ENCODE peak calls at places on chromosomes 3 and 15, in nine cellular contexts. One of them, this sample, is unnamed.

GRCh38 chr3:152105446-152105845 is 163.3 kb upstream of the MBNL1 start:
- DNase-seq in IMR-90: peak
- DNase-seq in GM06990: no peak
- DNase-seq in upper lobe of left lung: no peak
- DNase-seq in tibial nerve: no peak
- DNase-seq in brain microvascular endothelial cell: no peak
- DNase-seq in GM12864: no peak
- DNase-seq in HFF-Myc: no peak
- DNase-seq in fibroblast of the aortic adventitia: peak
- DNase-seq in this sample: no peak

GRCh38 chr15:92625297-92625980 is 30.1 kb downstream of the FAM174B start:
- DNase-seq in HFF-Myc: no peak
- DNase-seq in brain microvascular endothelial cell: peak
- DNase-seq in GM12864: peak
- DNase-seq in IMR-90: peak
- DNase-seq in GM06990: peak
- DNase-seq in upper lobe of left lung: no peak
- DNase-seq in tibial nerve: no peak
- DNase-seq in fibroblast of the aortic adventitia: no peak
- DNase-seq in this sample: no peak

GRCh38 chr3:79521221-79521848 is 246.5 kb downstream of the ROBO1 start:
- DNase-seq in GM06990: no peak
- DNase-seq in brain microvascular endothelial cell: peak
- DNase-seq in upper lobe of left lung: no peak
- DNase-seq in IMR-90: peak
- DNase-seq in tibial nerve: no peak
- DNase-seq in fibroblast of the aortic adventitia: peak
- DNase-seq in HFF-Myc: peak
- DNase-seq in GM12864: no peak
- DNase-seq in this sample: peak

GRCh38 chr15:48730506-48730905 is 80.4 kb downstream of the CEP152 start:
- DNase-seq in tibial nerve: no peak
- DNase-seq in fibroblast of the aortic adventitia: no peak
- DNase-seq in upper lobe of left lung: no peak
- DNase-seq in GM12864: no peak
- DNase-seq in GM06990: no peak
- DNase-seq in brain microvascular endothelial cell: no peak
- DNase-seq in HFF-Myc: no peak
- DNase-seq in IMR-90: no peak
- DNase-seq in this sample: no peak

GRCh38 chr3:72238836-72239235 is 453.9 kb upstream of the PROK2 start:
- DNase-seq in HFF-Myc: no peak
- DNase-seq in IMR-90: no peak
- DNase-seq in fibroblast of the aortic adventitia: no peak
- DNase-seq in GM12864: no peak
- DNase-seq in GM06990: no peak
- DNase-seq in tibial nerve: no peak
- DNase-seq in brain microvascular endothelial cell: no peak
- DNase-seq in upper lobe of left lung: no peak
- DNase-seq in this sample: no peak

GRCh38 chr3:88957751-88958452 is 149.5 kb upstream of the EPHA3 start:
- DNase-seq in brain microvascular endothelial cell: peak
- DNase-seq in upper lobe of left lung: no peak
- DNase-seq in IMR-90: peak
- DNase-seq in HFF-Myc: peak
- DNase-seq in GM12864: no peak
- DNase-seq in GM06990: no peak
- DNase-seq in tibial nerve: no peak
- DNase-seq in fibroblast of the aortic adventitia: peak
- DNase-seq in this sample: no peak

GRCh38 chr15:82177291-82178010 is 85.1 kb downstream of the EFL1 start:
- DNase-seq in GM06990: no peak
- DNase-seq in brain microvascular endothelial cell: peak
- DNase-seq in HFF-Myc: peak
- DNase-seq in fibroblast of the aortic adventitia: peak
- DNase-seq in IMR-90: peak
- DNase-seq in tibial nerve: no peak
- DNase-seq in upper lobe of left lung: no peak
- DNase-seq in GM12864: no peak
- DNase-seq in this sample: no peak

GRCh38 chr15:87743557-87743956 is 513.0 kb downstream of the NTRK3 start:
- DNase-seq in upper lobe of left lung: no peak
- DNase-seq in tibial nerve: no peak
- DNase-seq in GM12864: no peak
- DNase-seq in fibroblast of the aortic adventitia: peak
- DNase-seq in GM06990: no peak
- DNase-seq in HFF-Myc: no peak
- DNase-seq in IMR-90: peak
- DNase-seq in brain microvascular endothelial cell: no peak
- DNase-seq in this sample: no peak

GRCh38 chr15:63322541-63322940 is 45.1 kb downstream of the APH1B start:
- DNase-seq in GM12864: no peak
- DNase-seq in GM06990: no peak
- DNase-seq in IMR-90: peak
- DNase-seq in HFF-Myc: no peak
- DNase-seq in fibroblast of the aortic adventitia: peak
- DNase-seq in tibial nerve: peak
- DNase-seq in upper lobe of left lung: no peak
- DNase-seq in brain microvascular endothelial cell: peak
- DNase-seq in this sample: peak

GRCh38 chr3:13588971-13589370 is 40.0 kb downstream of the FBLN2 start:
- DNase-seq in HFF-Myc: no peak
- DNase-seq in brain microvascular endothelial cell: no peak
- DNase-seq in fibroblast of the aortic adventitia: no peak
- DNase-seq in tibial nerve: no peak
- DNase-seq in upper lobe of left lung: no peak
- DNase-seq in GM06990: no peak
- DNase-seq in IMR-90: no peak
- DNase-seq in GM12864: no peak
- DNase-seq in this sample: no peak

GRCh38 chr15:84108725-84109124 is 126.8 kb upstream of the GOLGA6L4 start:
- DNase-seq in fibroblast of the aortic adventitia: peak
- DNase-seq in GM06990: no peak
- DNase-seq in IMR-90: peak
- DNase-seq in tibial nerve: no peak
- DNase-seq in HFF-Myc: no peak
- DNase-seq in brain microvascular endothelial cell: no peak
- DNase-seq in GM12864: no peak
- DNase-seq in upper lobe of left lung: no peak
- DNase-seq in this sample: no peak

GRCh38 chr3:29494305-29495036 is 213.6 kb downstream of the RBMS3 start:
- DNase-seq in GM12864: no peak
- DNase-seq in HFF-Myc: peak
- DNase-seq in upper lobe of left lung: no peak
- DNase-seq in IMR-90: peak
- DNase-seq in brain microvascular endothelial cell: no peak
- DNase-seq in fibroblast of the aortic adventitia: peak
- DNase-seq in GM06990: no peak
- DNase-seq in tibial nerve: no peak
- DNase-seq in this sample: no peak
- H3K4me3 ChIP-seq in GM12864: no peak
- H3K4me3 ChIP-seq in HFF-Myc: no peak
- H3K4me3 ChIP-seq in upper lobe of left lung: no peak
- H3K4me3 ChIP-seq in IMR-90: no peak
- H3K4me3 ChIP-seq in brain microvascular endothelial cell: no peak
- H3K4me3 ChIP-seq in fibroblast of the aortic adventitia: no peak
- H3K4me3 ChIP-seq in GM06990: no peak
- H3K4me3 ChIP-seq in tibial nerve: no peak
- H3K4me3 ChIP-seq in this sample: no peak

DNA sequence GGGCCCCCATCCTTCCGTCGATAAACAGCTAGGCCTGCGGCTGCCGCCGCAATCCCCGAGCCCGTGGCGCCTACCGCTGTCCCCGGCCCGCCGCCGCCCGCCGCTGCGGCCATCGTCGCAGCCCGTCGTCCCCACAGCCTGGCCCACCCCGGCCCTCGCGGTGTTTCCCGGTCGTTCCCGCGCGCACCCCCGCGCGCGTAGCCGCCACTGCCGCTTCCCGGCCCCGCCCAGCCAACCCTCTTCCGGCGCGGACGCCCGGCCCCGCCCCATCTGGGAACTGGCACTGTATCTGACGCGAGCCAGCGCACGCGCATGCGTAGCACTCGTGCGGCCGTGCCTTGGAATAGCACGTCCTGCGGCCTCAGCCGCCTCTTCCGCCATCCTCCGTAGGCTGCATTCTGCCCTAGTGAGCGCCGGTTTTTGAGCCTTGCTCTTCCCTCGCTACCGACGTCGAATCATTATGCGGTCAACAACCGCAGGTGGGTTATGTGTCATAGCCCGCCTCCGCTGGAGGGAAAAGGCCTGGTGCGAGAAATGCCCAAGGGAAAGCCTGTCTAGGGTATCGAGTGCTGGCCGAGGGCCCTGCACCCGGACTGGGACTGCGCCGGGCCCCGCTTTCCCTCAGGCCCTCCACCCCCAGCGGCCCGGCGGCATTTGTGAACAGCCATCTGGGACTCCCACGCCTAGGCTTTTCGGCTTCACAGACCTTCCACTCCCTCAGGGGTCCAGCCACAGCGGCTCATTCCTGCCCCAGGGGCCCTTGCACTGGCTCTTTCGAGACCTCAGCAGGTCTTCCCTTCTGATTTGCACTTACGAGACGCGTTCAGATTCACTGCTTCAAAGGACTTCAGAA is at the start of gene SMARCC1:
- DNase-seq in tibial nerve: peak
- DNase-seq in HFF-Myc: peak
- DNase-seq in brain microvascular endothelial cell: peak
- DNase-seq in fibroblast of the aortic adventitia: peak
- DNase-seq in GM12864: peak
- DNase-seq in IMR-90: peak
- DNase-seq in upper lobe of left lung: peak
- DNase-seq in GM06990: peak
- DNase-seq in this sample: peak
- TF ChIP-seq CTCF in tibial nerve: peak
- TF ChIP-seq CTCF in HFF-Myc: no peak
- TF ChIP-seq CTCF in brain microvascular endothelial cell: no peak
- TF ChIP-seq CTCF in fibroblast of the aortic adventitia: peak
- TF ChIP-seq CTCF in GM12864: no peak
- TF ChIP-seq CTCF in IMR-90: no peak
- TF ChIP-seq CTCF in upper lobe of left lung: peak
- TF ChIP-seq CTCF in GM06990: no peak
- TF ChIP-seq CTCF in this sample: no peak

DNA sequence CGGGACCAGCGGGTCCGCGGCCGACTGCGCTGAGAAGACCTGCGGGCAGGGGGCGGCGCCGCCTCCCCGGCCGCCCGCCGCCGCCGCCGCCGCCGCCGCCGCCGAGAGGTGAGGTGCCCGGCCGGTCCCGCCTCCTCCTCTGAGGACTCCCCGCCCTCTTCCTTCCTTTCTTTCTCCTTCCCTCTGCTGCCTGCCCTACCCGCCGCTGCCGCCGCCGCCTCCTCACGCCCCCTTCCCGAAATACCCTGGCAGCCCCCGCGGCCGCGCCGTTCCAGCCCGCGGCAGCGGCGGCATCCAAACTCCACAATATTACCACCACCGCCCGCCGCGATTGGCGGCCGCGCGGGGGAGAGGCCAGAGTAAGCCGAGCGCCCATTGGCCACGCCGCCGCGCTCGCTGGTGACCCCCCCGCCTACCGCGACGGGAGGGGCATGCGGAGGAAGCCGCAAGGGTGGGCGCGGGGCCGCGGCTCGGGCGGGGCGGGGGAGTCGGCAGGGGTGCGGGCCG is 61.8 kb upstream of the ANKRD28 start:
- DNase-seq in tibial nerve: peak
- DNase-seq in HFF-Myc: peak
- DNase-seq in fibroblast of the aortic adventitia: peak
- DNase-seq in IMR-90: peak
- DNase-seq in upper lobe of left lung: peak
- DNase-seq in brain microvascular endothelial cell: peak
- DNase-seq in GM12864: peak
- DNase-seq in GM06990: peak
- DNase-seq in this sample: peak
- H3K4me3 ChIP-seq in tibial nerve: peak
- H3K4me3 ChIP-seq in HFF-Myc: peak
- H3K4me3 ChIP-seq in fibroblast of the aortic adventitia: peak
- H3K4me3 ChIP-seq in IMR-90: peak
- H3K4me3 ChIP-seq in upper lobe of left lung: peak
- H3K4me3 ChIP-seq in brain microvascular endothelial cell: peak
- H3K4me3 ChIP-seq in GM12864: peak
- H3K4me3 ChIP-seq in GM06990: peak
- H3K4me3 ChIP-seq in this sample: peak

GRCh38 chr15:45401665-45402161 is 23.4 kb upstream of the GATM start:
- DNase-seq in brain microvascular endothelial cell: no peak
- DNase-seq in GM06990: no peak
- DNase-seq in HFF-Myc: no peak
- DNase-seq in IMR-90: no peak
- DNase-seq in fibroblast of the aortic adventitia: no peak
- DNase-seq in upper lobe of left lung: no peak
- DNase-seq in GM12864: no peak
- DNase-seq in tibial nerve: no peak
- DNase-seq in this sample: no peak

GRCh38 chr15:45397116-45397665 is 18.8 kb upstream of the GATM start:
- DNase-seq in GM12864: no peak
- DNase-seq in upper lobe of left lung: no peak
- DNase-seq in GM06990: no peak
- DNase-seq in fibroblast of the aortic adventitia: no peak
- DNase-seq in IMR-90: no peak
- DNase-seq in tibial nerve: no peak
- DNase-seq in brain microvascular endothelial cell: no peak
- DNase-seq in HFF-Myc: no peak
- DNase-seq in this sample: no peak

GRCh38 chr15:45402162-45402954 is 24.0 kb upstream of the GATM start:
- DNase-seq in GM12864: peak
- DNase-seq in IMR-90: peak
- DNase-seq in HFF-Myc: peak
- DNase-seq in upper lobe of left lung: peak
- DNase-seq in GM06990: peak
- DNase-seq in fibroblast of the aortic adventitia: peak
- DNase-seq in tibial nerve: peak
- DNase-seq in brain microvascular endothelial cell: peak
- DNase-seq in this sample: peak

GRCh38 chr15:45402955-45403892 is 24.9 kb upstream of the GATM start:
- DNase-seq in tibial nerve: no peak
- DNase-seq in fibroblast of the aortic adventitia: peak
- DNase-seq in HFF-Myc: no peak
- DNase-seq in GM12864: no peak
- DNase-seq in upper lobe of left lung: peak
- DNase-seq in IMR-90: peak
- DNase-seq in brain microvascular endothelial cell: no peak
- DNase-seq in GM06990: peak
- DNase-seq in this sample: peak

GRCh38 chr15:45399381-45400212 is 21.3 kb upstream of the GATM start:
- DNase-seq in GM06990: peak
- DNase-seq in HFF-Myc: peak
- DNase-seq in IMR-90: peak
- DNase-seq in upper lobe of left lung: no peak
- DNase-seq in brain microvascular endothelial cell: no peak
- DNase-seq in tibial nerve: no peak
- DNase-seq in GM12864: no peak
- DNase-seq in fibroblast of the aortic adventitia: peak
- DNase-seq in this sample: no peak
- TF ChIP-seq CTCF in GM06990: peak
- TF ChIP-seq CTCF in HFF-Myc: peak
- TF ChIP-seq CTCF in IMR-90: peak
- TF ChIP-seq CTCF in upper lobe of left lung: peak
- TF ChIP-seq CTCF in brain microvascular endothelial cell: peak
- TF ChIP-seq CTCF in tibial nerve: peak
- TF ChIP-seq CTCF in GM12864: peak
- TF ChIP-seq CTCF in fibroblast of the aortic adventitia: peak
- TF ChIP-seq CTCF in this sample: peak